ENCODE peak calls at places on chromosomes 6 and 20, in ten cellular contexts. H is T-helper 17 cell; J is CD4-positive, CD25-positive, alpha-beta regulatory T cell; Y is lower lobe of right lung; M is Right ventricle myocardium superior; R is activated CD8-positive, alpha-beta T cell treated with anti-CD3 and anti-CD28 coated beads for 36 hours; E is effector memory CD8-positive, alpha-beta T cell; T is left lung; F is stimulated activated naive B cell treated with anti-CD40 and anti-IgM and Interleukin-4, amounts not matched to agents 10 μg/mL and 1 μg/mL and 100 μg/mL, for 72 hours; Z is A549. G is an unnamed sample.

GRCh38 chr20:17523326-17523725 is 7.9 kb downstream of the BFSP1 start:
- ATAC-seq in F (no peak), H (no peak), R (no peak), Y (no peak), T (no peak), E (no peak), J (no peak), M (no peak), Z (no peak), G (no peak)

GRCh38 chr6:144952456-144953240 is 667.5 kb downstream of the UTRN start:
- ATAC-seq in Y (no peak), R (no peak), E (no peak), M (no peak), Z (no peak), T (no peak), F (no peak), H (no peak), J (no peak), G (no peak)

GRCh38 chr20:45044084-45044573 is 56.8 kb downstream of the KCNS1 start:
- ATAC-seq in H (peak), F (peak), R (peak), J (peak), Y (peak), E (peak), T (peak), Z (peak), M (peak), G (peak)

GRCh38 chr6:88013015-88013414 is 34.6 kb upstream of the SPACA1 start:
- ATAC-seq in R (peak), Z (no peak), F (peak), T (no peak), H (peak), E (peak), M (no peak), J (peak), Y (no peak), G (no peak)

GRCh38 chr6:21034345-21034744 is 500.1 kb downstream of the CDKAL1 start:
- ATAC-seq in R (no peak), H (no peak), Z (no peak), J (no peak), Y (no peak), T (no peak), E (no peak), F (no peak), M (no peak), G (no peak)

GRCh38 chr6:117597755-117598154 is 4.6 kb downstream of the GOPC start:
- ATAC-seq in E (no peak), H (no peak), R (no peak), T (no peak), F (no peak), M (no peak), Z (no peak), Y (no peak), J (no peak), G (no peak)

GRCh38 chr6:571892-572291 is 85.0 kb downstream of the HUS1B start:
- ATAC-seq in E (no peak), R (no peak), T (no peak), F (no peak), Z (no peak), H (no peak), M (no peak), J (no peak), Y (no peak), G (no peak)

GRCh38 chr6:113089056-113089455 is 741.9 kb downstream of the RFPL4B start:
- ATAC-seq in E (no peak), Y (no peak), J (no peak), H (no peak), Z (no peak), R (no peak), M (no peak), F (no peak), T (no peak), G (no peak)

GRCh38 chr6:133092771-133093170 is 148.4 kb upstream of the EYA4 start:
- ATAC-seq in T (no peak), Z (no peak), Y (no peak), H (no peak), R (no peak), E (no peak), F (no peak), J (no peak), M (no peak), G (no peak)

GRCh38 chr6:67045076-67045475 is 1338.0 kb upstream of the EYS start:
- ATAC-seq in E (no peak), T (no peak), Y (no peak), F (no peak), M (no peak), J (no peak), Z (no peak), R (no peak), H (no peak), G (no peak)

GRCh38 chr20:38926934-38927616 is 858 bp downstream of the FAM83D start:
- ATAC-seq in Z (no peak), M (no peak), Y (no peak), J (no peak), E (no peak), R (no peak), F (no peak), T (no peak), H (no peak), G (no peak)

GRCh38 chr20:52833901-52834300 is 138.3 kb upstream of the TSHZ2 start:
- ATAC-seq in F (no peak), J (no peak), M (no peak), Y (no peak), Z (no peak), R (no peak), T (no peak), H (no peak), E (no peak), G (no peak)

GRCh38 chr20:62427172-62428007 is at the start of gene RBBP8NL:
- ATAC-seq in T (peak), R (no peak), Z (peak), J (no peak), M (no peak), F (no peak), H (no peak), Y (peak), E (no peak), G (no peak)

GRCh38 chr6:35552285-35552917 is 39.7 kb upstream of the TULP1 start:
- ATAC-seq in T (peak), E (peak), Z (peak), R (peak), Y (peak), J (no peak), F (no peak), H (peak), M (no peak), G (no peak)

GRCh38 chr6:107941627-107942026 is 16.4 kb downstream of the SEC63 start:
- ATAC-seq in E (no peak), Z (no peak), R (no peak), M (peak), T (peak), F (no peak), J (no peak), H (no peak), Y (peak), G (no peak)

GRCh38 chr6:35718911-35719381 is 17.9 kb upstream of the ARMC12 start:
- ATAC-seq in F (peak), M (peak), Y (no peak), T (no peak), H (peak), J (peak), Z (no peak), E (no peak), R (peak), G (no peak)

GRCh38 chr6:1404713-1405098 is 15.3 kb downstream of the FOXF2 start:
- ATAC-seq in T (no peak), M (no peak), J (no peak), R (no peak), Y (no peak), H (no peak), E (no peak), F (no peak), Z (no peak), G (no peak)

GRCh38 chr20:14494355-14494754 is 156.9 kb upstream of the FLRT3 start:
- ATAC-seq in E (no peak), T (no peak), Z (no peak), F (no peak), J (no peak), R (no peak), M (no peak), H (no peak), Y (no peak), G (no peak)